ENCODE peak calls at places on chromosomes 5 and 9, in seven cellular contexts. W is left ventricle myocardium inferior; V is effector memory CD4-positive, alpha-beta T cell; S is GM23338; H is astrocyte of the spinal cord; G is GM23248; K is pancreas. R is an unnamed sample.

GRCh38 chr9:27548055-27548741 is 18.6 kb upstream of the MOB3B start:
- DNase-seq in W (no peak), V (no peak), S (peak; percentile 66), H (peak; percentile 58), G (peak; percentile 72), K (no peak), R (no peak)

GRCh38 chr5:123921193-123921592 is 409.2 kb downstream of the CSNK1G3 start:
- DNase-seq in W (no peak), V (no peak), S (no peak), H (no peak), G (no peak), K (no peak), R (no peak)

GRCh38 chr5:2015116-2015848 is 132.6 kb upstream of the IRX4 start:
- DNase-seq in W (no peak), V (no peak), S (peak; percentile 30), H (no peak), G (no peak), K (no peak), R (no peak)

GRCh38 chr9:33919276-33919897 is 102.4 kb downstream of the UBE2R2 start:
- DNase-seq in W (no peak), V (no peak), S (no peak), H (no peak), G (no peak), K (no peak), R (no peak)

GRCh38 chr5:170248635-170249227 is 15.9 kb downstream of the C5orf58 start:
- DNase-seq in W (no peak), V (no peak), S (no peak), H (no peak), G (no peak), K (no peak), R (no peak)

GRCh38 chr5:35634326-35634725 is 16.7 kb downstream of the SPEF2 start:
- DNase-seq in W (no peak), V (no peak), S (no peak), H (no peak), G (no peak), K (no peak), R (no peak)

GRCh38 chr9:130341839-130342713 is 76.5 kb downstream of the HMCN2 start:
- DNase-seq in W (no peak), V (no peak), S (no peak), H (no peak), G (no peak), K (no peak), R (no peak)

GRCh38 chr5:133828727-133829126 is 139.7 kb downstream of the C5orf15 start:
- DNase-seq in W (no peak), V (no peak), S (peak; percentile 30), H (no peak), G (no peak), K (no peak), R (no peak)

GRCh38 chr5:137370096-137370495 is 129.0 kb downstream of the SPOCK1 start:
- DNase-seq in W (no peak), V (no peak), S (no peak), H (no peak), G (peak; percentile 57), K (no peak), R (peak; percentile 25)

GRCh38 chr5:175235251-175235963 is 208.6 kb downstream of the DRD1 start:
- DNase-seq in W (no peak), V (no peak), S (no peak), H (peak; percentile 41), G (peak; percentile 31), K (no peak), R (peak; percentile 81)

GRCh38 chr9:129763235-129763917 is 10.5 kb upstream of the PTGES start:
- DNase-seq in W (peak; percentile 19), V (no peak), S (no peak), H (peak; percentile 50), G (peak; percentile 67), K (no peak), R (no peak)

GRCh38 chr9:38178282-38178681 is 109.3 kb upstream of the SHB start:
- DNase-seq in W (no peak), V (no peak), S (no peak), H (no peak), G (no peak), K (no peak), R (no peak)

GRCh38 chr5:34930527-34930844 is 1.1 kb downstream of the DNAJC21 start:
- DNase-seq in W (no peak), V (no peak), S (no peak), H (no peak), G (peak; percentile 61), K (no peak), R (no peak)

GRCh38 chr5:13625616-13626198 is 318.8 kb downstream of the DNAH5 start:
- DNase-seq in W (no peak), V (no peak), S (no peak), H (peak; percentile 50), G (peak; percentile 27), K (no peak), R (peak; percentile 61)

GRCh38 chr5:167578977-167579700 is 712.3 kb upstream of the WWC1 start:
- DNase-seq in W (no peak), V (no peak), S (no peak), H (peak; percentile 71), G (peak; percentile 89), K (no peak), R (peak; percentile 91)

GRCh38 chr9:5630038-5630507 is 1.2 kb downstream of the RIC1 start:
- DNase-seq in W (no peak), V (no peak), S (peak; percentile 33), H (peak; percentile 73), G (peak; percentile 69), K (no peak), R (no peak)

GRCh38 chr9:82363666-82364065 is 375.1 kb downstream of the SPATA31D1 start:
- DNase-seq in W (no peak), V (no peak), S (no peak), H (no peak), G (no peak), K (no peak), R (no peak)

GRCh38 chr5:120345947-120346346 is 118.2 kb upstream of the PRR16 start:
- DNase-seq in W (no peak), V (no peak), S (no peak), H (no peak), G (no peak), K (no peak), R (no peak)

GRCh38 chr9:114310471-114311450 is 12.1 kb upstream of the ORM1 start:
- DNase-seq in W (no peak), V (no peak), S (no peak), H (no peak), G (no peak), K (peak; percentile 9), R (no peak)

GRCh38 chr5:15023846-15024245 is 152.3 kb upstream of the ANKH start:
- DNase-seq in W (no peak), V (no peak), S (no peak), H (no peak), G (peak; percentile 43), K (no peak), R (no peak)

GRCh38 chr5:132419517-132420468 is 50.3 kb downstream of the SLC22A5 start:
- DNase-seq in W (peak; percentile 65), V (peak; percentile 57), S (peak; percentile 85), H (peak; percentile 81), G (peak; percentile 83), K (peak; percentile 59), R (peak; percentile 82)

GRCh38 chr9:134736791-134737489 is 95.3 kb downstream of the COL5A1 start:
- DNase-seq in W (no peak), V (no peak), S (no peak), H (no peak), G (no peak), K (no peak), R (no peak)

GRCh38 chr9:28215921-28216320 is 642.6 kb upstream of the C9orf72 start:
- DNase-seq in W (no peak), V (no peak), S (no peak), H (no peak), G (no peak), K (no peak), R (no peak)

GRCh38 chr9:3296536-3296935 is 229.3 kb downstream of the RFX3 start:
- DNase-seq in W (no peak), V (no peak), S (peak; percentile 20), H (no peak), G (no peak), K (no peak), R (no peak)

DNA sequence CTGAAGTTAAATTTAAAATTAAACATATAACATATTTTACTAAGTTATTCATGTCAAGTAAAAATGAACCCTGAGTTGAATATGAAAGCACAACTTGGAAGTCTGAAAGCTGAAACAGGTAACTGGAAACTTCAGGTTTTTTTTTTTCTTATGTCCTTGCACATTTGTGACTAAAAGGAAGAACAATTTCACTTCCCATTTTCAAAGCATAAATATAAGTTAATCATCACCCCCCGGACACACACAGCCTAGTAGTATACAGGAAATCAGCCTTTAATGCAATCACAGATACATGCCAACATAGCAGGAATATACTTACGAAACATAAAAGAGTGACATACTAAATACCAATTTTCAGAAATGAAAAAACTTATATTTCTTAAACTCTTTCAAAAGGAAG is 225.9 kb downstream of the RFX3 start:
- DNase-seq in W (no peak), V (no peak), S (no peak), H (no peak), G (no peak), K (no peak), R (no peak)
- H3K4me3 ChIP-seq in W (no peak overlapping the region), V (no peak overlapping the region), S (no peak overlapping the region), H (no peak overlapping the region), G (no peak overlapping the region), K (no peak overlapping the region), R (no peak overlapping the region)

GRCh38 chr5:173238312-173239232 is 3.6 kb upstream of the NKX2-5 start:
- DNase-seq in W (no peak), V (no peak), S (peak; percentile 74), H (no peak), G (no peak), K (no peak), R (peak; percentile 47)
- H3K4me3 ChIP-seq in W (peak overlapping the region; percentile 76), V (peak overlapping the region; percentile 12), S (peak overlapping the region; percentile 54), H (no peak overlapping the region), G (no peak overlapping the region), K (no peak overlapping the region), R (peak overlapping the region; percentile 41)

GRCh38 chr5:179534431-179534830 is 15.9 kb upstream of the RUFY1 start:
- DNase-seq in W (no peak), V (no peak), S (no peak), H (no peak), G (no peak), K (no peak), R (no peak)
- H3K4me3 ChIP-seq in W (no peak overlapping the region), V (no peak overlapping the region), S (no peak overlapping the region), H (no peak overlapping the region), G (no peak overlapping the region), K (no peak overlapping the region), R (no peak overlapping the region)

DNA sequence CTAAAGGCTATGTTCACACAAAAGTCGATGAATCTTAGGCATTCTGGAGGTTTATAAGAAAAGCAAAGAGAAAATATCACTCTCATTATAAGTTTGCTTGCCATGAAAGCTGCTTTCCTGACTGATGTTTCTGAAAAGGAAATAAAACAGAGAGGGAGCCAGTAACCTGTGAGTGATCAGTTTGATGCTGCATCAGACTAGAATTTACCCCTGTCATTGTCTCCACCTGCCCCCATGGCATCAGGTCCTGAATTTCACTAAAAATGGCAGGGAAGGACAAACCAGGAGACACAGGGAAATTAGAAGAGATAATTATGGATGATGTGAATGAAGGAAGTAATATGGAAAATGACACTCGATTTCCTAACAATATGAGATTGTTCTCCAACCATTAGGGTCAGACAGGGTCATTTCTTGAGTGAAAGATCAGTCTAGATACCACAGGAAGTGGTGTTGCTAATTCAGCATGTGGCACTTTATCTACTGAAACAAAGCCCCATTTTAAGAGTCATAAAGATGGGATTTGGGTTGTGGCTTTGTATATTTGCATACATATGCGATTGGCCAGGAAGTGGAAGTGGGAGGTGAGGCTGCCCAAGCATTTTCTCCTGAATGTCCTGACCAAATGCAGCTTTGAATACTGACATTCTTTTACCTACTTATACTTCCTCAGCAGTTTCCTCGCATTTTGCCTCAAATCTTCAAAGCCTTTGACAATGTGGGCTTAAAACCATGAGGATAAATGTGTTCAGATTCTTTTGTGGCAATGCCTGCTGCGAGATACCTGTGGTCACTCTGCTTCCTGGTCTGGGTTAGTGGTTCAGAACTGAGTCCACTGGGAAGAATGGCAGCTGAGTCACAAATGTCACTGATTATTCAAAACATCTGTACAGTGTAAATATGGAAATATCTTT is 29.7 kb downstream of the MEGF10 start:
- DNase-seq in W (no peak), V (no peak), S (peak; percentile 38), H (peak; percentile 69), G (peak; percentile 47), K (peak; percentile 17), R (no peak)
- H3K4me3 ChIP-seq in W (no peak overlapping the region), V (no peak overlapping the region), S (no peak overlapping the region), H (no peak overlapping the region), G (no peak overlapping the region), K (no peak overlapping the region), R (no peak overlapping the region)